ENCODE peak calls at places on chromosomes 4 and X, in ten cellular contexts. One of them, this sample, is unnamed.

GRCh38 chrX:154365997-154366665 is 8.3 kb downstream of the FLNA start:
- DNase-seq in anterior cingulate cortex: no peak
- DNase-seq in endothelial cell of umbilical vein: no peak
- DNase-seq in neural progenitor cell: no peak
- DNase-seq in EH: no peak
- DNase-seq in substantia nigra: no peak
- DNase-seq in posterior vena cava: no peak
- DNase-seq in T-helper 2 cell: no peak
- DNase-seq in HepG2: no peak
- DNase-seq in thoracic aorta: no peak
- DNase-seq in this sample: no peak

GRCh38 chr4:41359069-41359769 is 102.5 kb downstream of the UCHL1 start:
- DNase-seq in EH: no peak
- DNase-seq in T-helper 2 cell: no peak
- DNase-seq in substantia nigra: no peak
- DNase-seq in neural progenitor cell: peak; percentile 62
- DNase-seq in anterior cingulate cortex: no peak
- DNase-seq in thoracic aorta: no peak
- DNase-seq in HepG2: no peak
- DNase-seq in endothelial cell of umbilical vein: no peak
- DNase-seq in posterior vena cava: no peak
- DNase-seq in this sample: no peak

GRCh38 chr4:12118651-12119213 is 690.0 kb upstream of the HS3ST1 start:
- DNase-seq in endothelial cell of umbilical vein: no peak
- DNase-seq in thoracic aorta: no peak
- DNase-seq in substantia nigra: no peak
- DNase-seq in T-helper 2 cell: no peak
- DNase-seq in anterior cingulate cortex: no peak
- DNase-seq in EH: no peak
- DNase-seq in neural progenitor cell: no peak
- DNase-seq in posterior vena cava: no peak
- DNase-seq in HepG2: no peak
- DNase-seq in this sample: peak; percentile 69

GRCh38 chr4:56650259-56651070 is 30.6 kb downstream of the HOPX start:
- DNase-seq in neural progenitor cell: peak; percentile 39
- DNase-seq in posterior vena cava: no peak
- DNase-seq in EH: peak; percentile 26
- DNase-seq in substantia nigra: no peak
- DNase-seq in HepG2: no peak
- DNase-seq in endothelial cell of umbilical vein: no peak
- DNase-seq in anterior cingulate cortex: no peak
- DNase-seq in thoracic aorta: no peak
- DNase-seq in T-helper 2 cell: no peak
- DNase-seq in this sample: no peak

GRCh38 chr4:113181289-113182007 is 132.0 kb downstream of the ANK2 start:
- DNase-seq in thoracic aorta: no peak
- DNase-seq in HepG2: peak; percentile 73
- DNase-seq in T-helper 2 cell: no peak
- DNase-seq in anterior cingulate cortex: no peak
- DNase-seq in posterior vena cava: no peak
- DNase-seq in endothelial cell of umbilical vein: no peak
- DNase-seq in substantia nigra: no peak
- DNase-seq in neural progenitor cell: no peak
- DNase-seq in EH: no peak
- DNase-seq in this sample: no peak

GRCh38 chrX:122641136-122641535 is 542.9 kb upstream of the GRIA3 start:
- DNase-seq in anterior cingulate cortex: no peak
- DNase-seq in EH: peak; percentile 60
- DNase-seq in thoracic aorta: no peak
- DNase-seq in T-helper 2 cell: no peak
- DNase-seq in HepG2: no peak
- DNase-seq in posterior vena cava: no peak
- DNase-seq in substantia nigra: no peak
- DNase-seq in endothelial cell of umbilical vein: no peak
- DNase-seq in neural progenitor cell: no peak
- DNase-seq in this sample: peak; percentile 59

GRCh38 chrX:88613338-88613737 is 133.7 kb upstream of the CPXCR1 start:
- DNase-seq in endothelial cell of umbilical vein: peak; percentile 43
- DNase-seq in EH: no peak
- DNase-seq in thoracic aorta: no peak
- DNase-seq in posterior vena cava: no peak
- DNase-seq in anterior cingulate cortex: no peak
- DNase-seq in substantia nigra: no peak
- DNase-seq in T-helper 2 cell: no peak
- DNase-seq in HepG2: peak; percentile 56
- DNase-seq in neural progenitor cell: peak; percentile 77
- DNase-seq in this sample: no peak

GRCh38 chr4:38728651-38729141 is 54.1 kb downstream of the TLR10 start:
- DNase-seq in thoracic aorta: no peak
- DNase-seq in T-helper 2 cell: no peak
- DNase-seq in HepG2: peak; percentile 35
- DNase-seq in endothelial cell of umbilical vein: no peak
- DNase-seq in posterior vena cava: no peak
- DNase-seq in anterior cingulate cortex: no peak
- DNase-seq in neural progenitor cell: no peak
- DNase-seq in EH: no peak
- DNase-seq in substantia nigra: no peak
- DNase-seq in this sample: peak; percentile 25

GRCh38 chr4:106594291-106594952 is 225.8 kb upstream of the GIMD1 start:
- DNase-seq in anterior cingulate cortex: no peak
- DNase-seq in substantia nigra: no peak
- DNase-seq in EH: peak; percentile 35
- DNase-seq in neural progenitor cell: no peak
- DNase-seq in posterior vena cava: no peak
- DNase-seq in HepG2: no peak
- DNase-seq in T-helper 2 cell: no peak
- DNase-seq in thoracic aorta: no peak
- DNase-seq in endothelial cell of umbilical vein: no peak
- DNase-seq in this sample: peak; percentile 74

GRCh38 chrX:103211012-103211715 is 3.7 kb upstream of the BEX4 start:
- DNase-seq in thoracic aorta: no peak
- DNase-seq in anterior cingulate cortex: peak; percentile 33
- DNase-seq in T-helper 2 cell: peak; percentile 19
- DNase-seq in HepG2: peak; percentile 25
- DNase-seq in posterior vena cava: no peak
- DNase-seq in substantia nigra: no peak
- DNase-seq in endothelial cell of umbilical vein: peak; percentile 54
- DNase-seq in EH: peak; percentile 57
- DNase-seq in neural progenitor cell: peak; percentile 63
- DNase-seq in this sample: peak; percentile 43

This sample was measured in bronchial epithelial cell.